ENCODE peak calls at places on chromosome 6, in four cellular contexts. V is CD4-positive, alpha-beta T cell; C is AG04450; Q is effector memory CD4-positive, alpha-beta T cell. T is an unnamed sample.

GRCh38 chr6:148530394-148530923 is 187.8 kb downstream of the SASH1 start:
- DNase-seq in V (no peak), C (peak), Q (no peak), T (no peak)

GRCh38 chr6:153003294-153003645 is 761 bp upstream of the MTRF1L start:
- DNase-seq in V (no peak), C (no peak), Q (no peak), T (no peak)

GRCh38 chr6:158646023-158646888 is 1.7 kb upstream of the DYNLT1 start:
- DNase-seq in V (no peak), C (no peak), Q (no peak), T (no peak)

GRCh38 chr6:15008269-15008668 is 237.6 kb upstream of the JARID2 start:
- DNase-seq in V (no peak), C (no peak), Q (no peak), T (no peak)

GRCh38 chr6:108156938-108157233 is 8.9 kb upstream of the NR2E1 start:
- DNase-seq in V (no peak), C (no peak), Q (no peak), T (no peak)

GRCh38 chr6:5412663-5413062 is 151.3 kb downstream of the FARS2 start:
- DNase-seq in V (no peak), C (no peak), Q (no peak), T (no peak)

GRCh38 chr6:20200761-20201160 is 11.5 kb downstream of the MBOAT1 start:
- DNase-seq in V (no peak), C (no peak), Q (no peak), T (no peak)

GRCh38 chr6:146358341-146359046 is 185.1 kb upstream of the RAB32 start:
- DNase-seq in V (no peak), C (no peak), Q (no peak), T (no peak)

GRCh38 chr6:71420693-71421328 is 132.2 kb downstream of the OGFRL1 start:
- DNase-seq in V (no peak), C (peak), Q (no peak), T (peak)

DNA sequence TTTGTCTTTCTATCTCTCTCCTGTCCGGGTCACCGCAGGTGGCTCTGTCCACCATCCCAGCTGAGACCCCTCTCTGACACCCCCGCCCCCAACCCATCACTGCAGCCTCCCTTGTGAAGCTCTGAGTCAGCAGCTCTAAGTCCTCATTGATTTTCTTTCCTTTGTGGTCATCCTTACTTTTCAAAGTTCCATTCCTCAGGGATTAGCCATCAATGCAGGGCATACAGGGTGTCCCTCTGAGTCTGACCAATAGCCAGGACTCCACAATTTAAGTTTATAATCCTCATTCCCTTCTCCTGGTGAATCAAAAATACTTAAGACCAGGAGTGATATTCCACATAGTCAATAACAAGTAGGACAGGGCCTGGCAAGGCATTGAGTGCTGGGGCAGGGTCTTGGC is 333.3 kb upstream of the CNR1 start:
- DNase-seq in V (no peak), C (no peak), Q (no peak), T (no peak)
- H3K27ac ChIP-seq in V (no peak), C (no peak), Q (no peak), T (no peak)

DNA sequence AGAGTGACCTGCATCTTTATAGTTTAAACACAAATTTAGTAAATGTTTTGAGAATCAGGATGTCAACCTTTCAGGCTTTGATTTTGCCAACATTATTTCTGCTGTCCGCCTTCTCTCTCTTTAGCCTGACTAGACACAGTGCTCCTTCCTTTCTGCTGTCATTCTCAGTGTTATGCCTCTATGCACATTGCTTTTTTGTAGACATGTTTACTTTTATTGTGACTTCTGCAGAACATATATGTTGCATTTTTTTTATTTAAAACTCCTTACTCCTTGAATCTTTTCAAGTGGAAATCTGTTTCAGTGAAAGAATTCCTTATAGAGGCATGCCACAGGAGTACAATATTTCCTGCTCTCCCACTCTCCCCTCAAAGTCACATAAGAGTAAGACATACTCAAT is 64.2 kb downstream of the LAMA4 start:
- DNase-seq in V (no peak), C (no peak), Q (no peak), T (no peak)
- H3K27ac ChIP-seq in V (no peak), C (no peak), Q (no peak), T (no peak)

GRCh38 chr6:163415620-163416379 is 1.3 kb downstream of the QKI start:
- DNase-seq in V (peak), C (no peak), Q (no peak), T (peak)

GRCh38 chr6:163416380-163416629 is 1.8 kb downstream of the QKI start:
- DNase-seq in V (no peak), C (no peak), Q (no peak), T (no peak)

GRCh38 chr6:163418273-163419029 is 3.9 kb downstream of the QKI start:
- DNase-seq in V (no peak), C (no peak), Q (no peak), T (no peak)

GRCh38 chr6:163416640-163417253 is 2.2 kb downstream of the QKI start:
- DNase-seq in V (peak), C (peak), Q (no peak), T (no peak)

GRCh38 chr6:163417595-163417994 is 3.1 kb downstream of the QKI start:
- DNase-seq in V (no peak), C (no peak), Q (no peak), T (no peak)
- H3K27ac ChIP-seq in V (no peak), C (no peak), Q (no peak), T (peak)

DNA sequence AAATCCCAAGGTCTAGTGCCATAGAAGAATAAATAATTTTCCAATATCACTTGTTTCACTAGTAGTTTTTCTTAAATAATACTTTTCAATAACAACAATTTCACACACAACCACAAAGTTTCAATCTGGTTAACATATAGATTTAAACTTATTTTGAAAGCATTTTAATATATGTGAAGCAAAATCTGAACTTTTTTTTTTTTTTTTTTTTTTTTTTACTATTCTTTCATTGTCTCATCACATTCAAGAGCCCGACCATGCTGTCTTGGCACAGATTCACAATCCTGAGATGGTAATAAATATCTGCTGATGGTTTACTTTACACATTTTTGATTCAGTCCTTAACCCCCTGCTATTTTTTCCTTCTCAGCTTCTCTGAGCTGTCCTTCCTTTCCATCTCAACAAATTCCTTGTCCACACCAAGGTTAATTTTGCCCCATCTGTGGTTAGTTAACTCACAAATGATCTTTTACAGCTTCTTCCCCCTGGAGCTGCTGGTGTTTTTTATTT is 262.8 kb downstream of the TMEM242 start:
- DNase-seq in V (no peak), C (no peak), Q (no peak), T (no peak)
- H3K27ac ChIP-seq in V (no peak), C (no peak), Q (no peak), T (no peak)